ENCODE peak calls at places on chromosomes 13 and 19, in eight cellular contexts. C is hepatocyte; Y is NCI-H1092; M is mucosa of gallbladder; Q is substantia nigra; T is left colon; K is stimulated activated CD8-positive, alpha-beta memory T cell treated with anti-CD3 and anti-CD28 coated beads, Interleukin-2, amount 100 ng/mL, for 48 hours; I is fibroblast of mammary gland. G is an unnamed sample.

GRCh38 chr13:30370916-30371521 is 51.3 kb upstream of the UBE2L5 start:
- DNase-seq in C (no peak), Y (no peak), M (no peak), Q (no peak), T (no peak), K (no peak), I (no peak), G (no peak)

GRCh38 chr13:98978280-98978679 is 416 bp upstream of the DOCK9 start:
- DNase-seq in C (no peak), Y (no peak), M (no peak), Q (no peak), T (no peak), K (no peak), I (peak), G (peak)

GRCh38 chr13:40438999-40439797 is 227.2 kb downstream of the FOXO1 start:
- DNase-seq in C (peak), Y (no peak), M (no peak), Q (no peak), T (no peak), K (no peak), I (peak), G (peak)

GRCh38 chr19:6078068-6078467 is 32.2 kb downstream of the RFX2 start:
- DNase-seq in C (no peak), Y (no peak), M (no peak), Q (no peak), T (no peak), K (no peak), I (no peak), G (no peak)

GRCh38 chr19:41868120-41868988 is 8.3 kb downstream of the RPS19 start:
- DNase-seq in C (no peak), Y (no peak), M (no peak), Q (no peak), T (no peak), K (no peak), I (no peak), G (no peak)

GRCh38 chr13:98768522-98768921 is 16.1 kb upstream of the SLC15A1 start:
- DNase-seq in C (no peak), Y (no peak), M (no peak), Q (no peak), T (no peak), K (no peak), I (peak), G (no peak)

GRCh38 chr13:28429685-28430290 is 65.1 kb downstream of the FLT1 start:
- DNase-seq in C (no peak), Y (no peak), M (no peak), Q (no peak), T (no peak), K (no peak), I (no peak), G (no peak)

GRCh38 chr19:56367829-56368711 is 25.3 kb downstream of the ZNF582 start:
- DNase-seq in C (peak), Y (peak), M (peak), Q (peak), T (peak), K (peak), I (peak), G (peak)

GRCh38 chr19:41298327-41298964 is 11.5 kb upstream of the CCDC97 start:
- DNase-seq in C (peak), Y (no peak), M (peak), Q (no peak), T (peak), K (no peak), I (peak), G (peak)

GRCh38 chr19:17999685-18000479 is 8.1 kb upstream of the ARRDC2 start:
- DNase-seq in C (no peak), Y (no peak), M (no peak), Q (no peak), T (no peak), K (no peak), I (no peak), G (no peak)

GRCh38 chr19:47821460-47822020 is at the start of gene CRX:
- DNase-seq in C (no peak), Y (no peak), M (no peak), Q (no peak), T (no peak), K (no peak), I (no peak), G (no peak)

GRCh38 chr19:51271015-51271600 is 20.2 kb downstream of the SIGLECL1 start:
- DNase-seq in C (no peak), Y (no peak), M (no peak), Q (no peak), T (no peak), K (no peak), I (peak), G (no peak)

GRCh38 chr19:43624933-43625332 is 5.5 kb upstream of the ZNF428 start:
- DNase-seq in C (no peak), Y (no peak), M (peak), Q (no peak), T (peak), K (peak), I (peak), G (peak)

GRCh38 chr13:104171132-104171531 is 1104.9 kb upstream of the SLC10A2 start:
- DNase-seq in C (peak), Y (peak), M (no peak), Q (no peak), T (no peak), K (no peak), I (no peak), G (no peak)

GRCh38 chr13:48126944-48127814 is 32.3 kb upstream of the MED4 start:
- DNase-seq in C (peak), Y (no peak), M (peak), Q (peak), T (peak), K (no peak), I (peak), G (peak)

GRCh38 chr13:43574601-43575000 is 212.2 kb downstream of the ENOX1 start:
- DNase-seq in C (no peak), Y (no peak), M (no peak), Q (no peak), T (no peak), K (no peak), I (no peak), G (no peak)

GRCh38 chr19:45470147-45471081 is 2.6 kb downstream of the FOSB start:
- DNase-seq in C (peak), Y (no peak), M (no peak), Q (no peak), T (no peak), K (no peak), I (peak), G (no peak)

GRCh38 chr13:113408562-113408961 is 44.6 kb upstream of the GRTP1 start:
- DNase-seq in C (no peak), Y (no peak), M (no peak), Q (no peak), T (peak), K (no peak), I (no peak), G (no peak)

GRCh38 chr13:25973576-25973975 is 78.2 kb downstream of the SHISA2 start:
- DNase-seq in C (no peak), Y (no peak), M (no peak), Q (no peak), T (no peak), K (no peak), I (no peak), G (no peak)

GRCh38 chr19:22784051-22784450 is at the start of gene ZNF99:
- DNase-seq in C (no peak), Y (no peak), M (peak), Q (peak), T (no peak), K (no peak), I (no peak), G (no peak)

GRCh38 chr13:28585557-28585956 is 73.4 kb upstream of the POMP start:
- DNase-seq in C (no peak), Y (no peak), M (no peak), Q (no peak), T (no peak), K (no peak), I (no peak), G (no peak)

G was measured in fibroblast of lung.